ENCODE peak calls at places on chromosome 4, in nine cellular contexts. P is A549, K is K562, L is SK-N-SH, C is H1, G is GM12878, T is HCT116, S is HepG2, W is endothelial cell of umbilical vein. J is an unnamed sample.

GRCh38 chr4:151992755-151993154 is 231.9 kb upstream of the GATB start:
- DNase-seq in G (no peak), C (no peak), P (no peak), W (no peak), S (no peak), L (no peak), T (no peak), K (no peak), J (no peak)

GRCh38 chr4:791866-792630 is 33.9 kb downstream of the CPLX1 start:
- DNase-seq in G (no peak), T (no peak), C (no peak), K (no peak), P (no peak), W (no peak), L (no peak), S (no peak), J (no peak)

GRCh38 chr4:38310446-38311043 is 350.3 kb downstream of the PTTG2 start:
- DNase-seq in W (no peak), L (no peak), C (no peak), K (no peak), G (peak; percentile 97), S (no peak), P (no peak), T (no peak), J (no peak)

GRCh38 chr4:177008836-177009501 is 216.2 kb upstream of the VEGFC start:
- DNase-seq in P (no peak), S (no peak), W (no peak), T (no peak), K (no peak), C (no peak), G (no peak), L (no peak), J (no peak)

GRCh38 chr4:143099693-143100092 is 85.0 kb upstream of the USP38 start:
- DNase-seq in C (no peak), S (no peak), T (no peak), W (no peak), P (no peak), L (no peak), G (no peak), K (no peak), J (no peak)

GRCh38 chr4:3451956-3452355 is 10.2 kb downstream of the HGFAC start:
- DNase-seq in S (no peak), L (no peak), K (no peak), G (no peak), P (no peak), W (peak; percentile 34), T (no peak), C (no peak), J (no peak)

GRCh38 chr4:136203199-136203598 is 1329.1 kb downstream of the PCDH18 start:
- DNase-seq in C (no peak), S (no peak), P (no peak), L (no peak), W (no peak), T (no peak), K (no peak), G (no peak), J (no peak)

GRCh38 chr4:2825740-2826139 is 17.9 kb upstream of the ADD1 start:
- DNase-seq in S (no peak), P (no peak), W (no peak), C (no peak), T (no peak), G (no peak), K (no peak), L (no peak), J (no peak)

GRCh38 chr4:105392858-105393257 is 81.0 kb downstream of the PPA2 start:
- DNase-seq in G (no peak), T (no peak), W (no peak), S (no peak), L (no peak), C (no peak), P (no peak), K (no peak), J (no peak)

GRCh38 chr4:78059524-78059889 is 2.4 kb downstream of the FRAS1 start:
- DNase-seq in C (peak; percentile 76), W (peak; percentile 61), K (peak; percentile 58), T (peak; percentile 84), G (no peak), S (peak; percentile 87), L (peak; percentile 70), P (peak; percentile 57), J (peak; percentile 34)

GRCh38 chr4:1075809-1076524 is 37.4 kb downstream of the RNF212 start:
- DNase-seq in T (no peak), G (no peak), P (no peak), L (no peak), S (no peak), W (no peak), K (no peak), C (no peak), J (no peak)

GRCh38 chr4:961651-962230 is 11.6 kb downstream of the DGKQ start:
- DNase-seq in P (no peak), L (no peak), S (no peak), C (no peak), T (no peak), K (no peak), W (no peak), G (no peak), J (no peak)

GRCh38 chr4:176044589-176044951 is 21.1 kb upstream of the WDR17 start:
- DNase-seq in W (no peak), L (no peak), T (no peak), G (no peak), S (no peak), P (no peak), K (no peak), C (no peak), J (no peak)

GRCh38 chr4:23028875-23029274 is 336.1 kb downstream of the GBA3 start:
- DNase-seq in K (no peak), W (no peak), L (no peak), C (no peak), G (no peak), S (no peak), P (no peak), T (no peak), J (no peak)

GRCh38 chr4:74112399-74113090 is 13.6 kb upstream of the CXCL2 start:
- DNase-seq in L (no peak), S (no peak), K (no peak), P (no peak), T (no peak), C (no peak), G (no peak), W (peak; percentile 24), J (no peak)

GRCh38 chr4:70994069-70994366 is 569 bp downstream of the DCK start:
- DNase-seq in T (no peak), S (peak; percentile 15), C (no peak), W (no peak), L (no peak), P (no peak), G (no peak), K (peak; percentile 55), J (peak; percentile 60)

GRCh38 chr4:33930497-33930896 is 2313.8 kb downstream of the ARAP2 start:
- DNase-seq in L (no peak), W (no peak), G (no peak), S (no peak), T (no peak), K (no peak), C (no peak), P (no peak), J (no peak)

GRCh38 chr4:69600013-69600412 is 39.4 kb downstream of the UGT2A2 start:
- DNase-seq in S (no peak), L (no peak), G (no peak), W (no peak), C (no peak), T (no peak), P (no peak), K (no peak), J (no peak)

GRCh38 chr4:113682730-113683129 is 78.8 kb downstream of the CAMK2D start:
- DNase-seq in W (no peak), S (no peak), C (no peak), G (no peak), K (no peak), L (no peak), P (no peak), T (no peak), J (no peak)

GRCh38 chr4:52914051-52914605 is 52.0 kb downstream of the RASL11B start:
- DNase-seq in C (no peak), P (no peak), S (peak; percentile 27), L (no peak), T (no peak), K (no peak), W (peak; percentile 54), G (no peak), J (no peak)

GRCh38 chr4:77393981-77394380 is 211.6 kb upstream of the CXCL13 start:
- DNase-seq in L (no peak), S (no peak), P (no peak), G (no peak), T (no peak), W (no peak), K (no peak), C (no peak), J (no peak)

GRCh38 chr4:123967360-123967759 is 570.8 kb downstream of the SPRY1 start:
- DNase-seq in L (no peak), K (no peak), C (no peak), P (no peak), W (no peak), S (no peak), G (no peak), T (no peak), J (no peak)
- TF ChIP-seq CTCF in L (no peak), K (no peak), C (no peak), P (no peak), W (no peak), S (no peak), G (no peak), T (no peak), J (no peak)

GRCh38 chr4:128068927-128069326 is 7.8 kb downstream of the LARP1B start:
- DNase-seq in W (peak; percentile 40), T (peak; percentile 48), C (peak; percentile 47), P (peak; percentile 13), S (peak; percentile 29), K (peak; percentile 11), G (no peak), L (peak; percentile 24), J (peak; percentile 53)
- TF ChIP-seq MAX in W (no peak), T (no peak), C (no peak), P (no peak), S (no peak), K (no peak), G (no peak), L (no peak), J (no peak)

DNA sequence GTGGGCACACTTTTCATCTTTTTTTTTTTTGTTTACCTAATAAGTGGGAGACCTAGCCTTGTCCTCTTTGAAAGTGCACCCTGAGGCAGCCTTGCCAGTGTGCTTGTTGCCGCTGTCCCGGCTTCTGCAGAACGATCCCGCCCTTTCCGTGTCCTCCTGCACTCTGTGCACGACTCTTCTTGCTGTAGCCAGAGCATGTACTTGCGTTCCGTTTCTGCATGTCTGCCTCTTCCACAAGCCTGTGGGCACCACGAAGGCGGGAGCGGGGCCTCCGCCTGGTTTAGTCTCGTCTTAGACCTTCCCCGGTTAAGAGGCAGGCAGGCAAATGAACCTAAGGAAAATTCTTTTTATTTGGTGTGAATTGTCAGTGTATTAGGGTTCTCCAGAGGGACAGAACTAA is 32.6 kb upstream of the TBC1D14 start:
- DNase-seq in W (no peak), L (no peak), T (no peak), K (no peak), G (no peak), S (no peak), C (no peak), P (no peak), J (no peak)
- H3K4me3 ChIP-seq in W (no peak overlapping the region), L (no peak overlapping the region), T (no peak overlapping the region), K (no peak overlapping the region), G (no peak overlapping the region), S (no peak overlapping the region), C (no peak overlapping the region), P (no peak overlapping the region), J (no peak overlapping the region)

GRCh38 chr4:84583871-84584373 is 995 bp downstream of the CDS1 start:
- DNase-seq in L (peak; percentile 8), T (no peak), C (no peak), G (no peak), K (no peak), P (peak; percentile 18), W (no peak), S (no peak), J (peak; percentile 11)
- TF ChIP-seq CTCF in L (no peak), T (no peak), C (no peak), G (no peak), K (no peak), P (no peak), W (no peak), S (no peak), J (no peak)

J was measured in NB4.